ENCODE peak calls at places on chromosomes 7 and 10, in five cellular contexts. X is A549, H is astrocyte, D is brain microvascular endothelial cell, R is MCF 10A. S is an unnamed sample.

GRCh38 chr7:92809397-92810241 is 26.8 kb downstream of the CDK6 start:
- DNase-seq in X (peak), H (peak), R (peak), D (peak), S (peak)

GRCh38 chr10:11176746-11177145 is 159.1 kb downstream of the CELF2 start:
- DNase-seq in D (no peak), H (no peak), X (no peak), R (no peak), S (no peak)

GRCh38 chr10:124329368-124329767 is 89.4 kb downstream of the OAT start:
- DNase-seq in X (no peak), D (no peak), R (no peak), H (no peak), S (no peak)

GRCh38 chr10:43689618-43689954 is 40.9 kb upstream of the ZNF32 start:
- DNase-seq in X (peak), H (peak), D (peak), R (no peak), S (peak)

GRCh38 chr7:102434039-102434481 is 685 bp downstream of the ORAI2 start:
- DNase-seq in X (peak), R (no peak), D (no peak), H (no peak), S (no peak)

GRCh38 chr10:8534089-8534488 is 479.6 kb downstream of the GATA3 start:
- DNase-seq in R (no peak), X (no peak), D (no peak), H (no peak), S (no peak)

GRCh38 chr7:15977663-15978062 is 291.2 kb upstream of the MEOX2 start:
- DNase-seq in H (peak), X (no peak), D (peak), R (no peak), S (no peak)

GRCh38 chr7:42315631-42316030 is 78.6 kb upstream of the GLI3 start:
- DNase-seq in D (peak), X (no peak), R (peak), H (peak), S (no peak)

GRCh38 chr7:29894238-29894637 is 87.9 kb downstream of the WIPF3 start:
- DNase-seq in R (no peak), D (no peak), X (no peak), H (no peak), S (no peak)

GRCh38 chr7:121079425-121080169 is 91.1 kb downstream of the CPED1 start:
- DNase-seq in R (peak), H (peak), X (no peak), D (peak), S (no peak)
- TF ChIP-seq CTCF in R (no peak), H (peak), X (no peak), D (peak), S (no peak)

GRCh38 chr10:99444676-99445075 is 14.3 kb upstream of the GOT1 start:
- DNase-seq in H (no peak), X (no peak), R (no peak), D (no peak), S (no peak)
- TF ChIP-seq CTCF in H (no peak), X (no peak), R (no peak), D (no peak), S (no peak)

GRCh38 chr7:38323156-38323555 is 49.7 kb upstream of the TARP start:
- DNase-seq in X (no peak), D (no peak), H (peak), R (no peak), S (no peak)
- TF ChIP-seq CTCF in X (no peak), D (no peak), H (no peak), R (no peak), S (no peak)

GRCh38 chr7:26284995-26285632 is 6.5 kb upstream of the SNX10 start:
- DNase-seq in H (no peak), X (no peak), D (no peak), R (peak), S (no peak)
- TF ChIP-seq CTCF in H (no peak), X (no peak), D (no peak), R (peak), S (no peak)

GRCh38 chr10:116472874-116473273 is 45.2 kb downstream of the PNLIPRP3 start:
- DNase-seq in D (no peak), X (no peak), H (no peak), R (no peak), S (no peak)

GRCh38 chr10:116466715-116467422 is 39.2 kb downstream of the PNLIPRP3 start:
- DNase-seq in D (no peak), H (no peak), X (no peak), R (no peak), S (no peak)

GRCh38 chr10:116469437-116469836 is 41.8 kb downstream of the PNLIPRP3 start:
- DNase-seq in R (no peak), D (no peak), X (no peak), H (peak), S (no peak)

GRCh38 chr10:116470071-116470470 is 42.4 kb downstream of the PNLIPRP3 start:
- DNase-seq in X (no peak), D (peak), H (no peak), R (no peak), S (no peak)

DNA sequence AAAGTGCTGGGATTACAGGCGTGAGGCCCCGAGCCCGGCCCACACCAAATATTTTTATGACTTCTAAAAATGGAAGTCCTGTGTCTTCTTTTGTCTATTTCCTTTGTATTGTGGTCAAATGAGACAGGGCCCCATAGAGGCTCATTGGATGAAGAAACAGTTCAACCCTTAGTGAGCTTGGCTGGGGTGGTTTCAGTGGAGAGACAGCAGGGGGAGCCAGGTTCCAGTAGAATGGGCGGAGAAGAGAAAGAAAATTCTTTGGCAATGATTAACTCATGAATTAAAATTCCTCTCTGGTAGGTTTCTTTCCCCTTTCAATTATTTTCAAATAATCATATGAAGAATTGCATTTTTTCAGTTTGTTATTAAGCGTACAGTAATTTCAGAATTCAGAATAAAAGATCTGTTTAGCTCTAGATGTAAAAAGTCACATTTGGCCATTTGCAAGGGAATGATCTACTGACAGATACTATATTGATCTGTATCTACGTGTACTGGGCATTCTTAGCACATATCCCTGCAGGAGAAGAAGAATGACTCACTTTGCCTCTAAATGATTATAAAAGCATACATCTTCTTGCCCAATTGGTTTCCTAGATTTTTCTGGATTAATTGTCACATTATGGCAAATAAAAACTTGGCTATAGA is 43.2 kb downstream of the PNLIPRP3 start:
- DNase-seq in R (peak), X (peak), H (no peak), D (peak), S (no peak)
- TF ChIP-seq CTCF in R (peak), X (peak), H (no peak), D (peak), S (no peak)